ENCODE peak calls at places on chromosomes 13 and 19, in four cellular contexts. C, H, F and G are unnamed samples.

GRCh38 chr13:33787051-33787591 is 30.8 kb upstream of the RFC3 start:
- DNase-seq in C (no peak), H (no peak), F (peak), G (peak)

GRCh38 chr13:44755872-44756271 is 179.7 kb upstream of the TSC22D1 start:
- DNase-seq in C (no peak), H (no peak), F (no peak), G (no peak)

GRCh38 chr19:6071840-6072239 is 38.5 kb downstream of the RFX2 start:
- DNase-seq in C (no peak), H (no peak), F (no peak), G (no peak)

GRCh38 chr13:30466841-30467252 is 1.1 kb upstream of the HMGB1 start:
- DNase-seq in C (peak), H (no peak), F (peak), G (peak)

GRCh38 chr13:62212246-62212645 is 796.6 kb upstream of the PCDH20 start:
- DNase-seq in C (no peak), H (no peak), F (no peak), G (no peak)

GRCh38 chr19:14383556-14383897 is 2.3 kb downstream of the ADGRE5 start:
- DNase-seq in C (no peak), H (peak), F (no peak), G (no peak)

GRCh38 chr19:36245210-36246005 is 30.5 kb downstream of the ZNF146 start:
- DNase-seq in C (peak), H (no peak), F (no peak), G (no peak)

GRCh38 chr13:41145136-41145908 is 12.7 kb upstream of the KBTBD6 start:
- DNase-seq in C (no peak), H (no peak), F (no peak), G (no peak)

GRCh38 chr13:45846681-45847080 is 4.9 kb downstream of the SIAH3 start:
- DNase-seq in C (no peak), H (no peak), F (no peak), G (no peak)

GRCh38 chr13:109836629-109837607 is 50.5 kb upstream of the IRS2 start:
- DNase-seq in C (no peak), H (no peak), F (no peak), G (no peak)

GRCh38 chr19:55426042-55426441 is 17.1 kb downstream of the SHISA7 start:
- DNase-seq in C (no peak), H (no peak), F (no peak), G (no peak)

GRCh38 chr19:50414850-50415660 is 3.7 kb upstream of the SPIB start:
- DNase-seq in C (peak), H (peak), F (no peak), G (peak)

GRCh38 chr13:84946144-84946543 is 853.1 kb downstream of the SLITRK6 start:
- DNase-seq in C (no peak), H (no peak), F (no peak), G (no peak)

GRCh38 chr19:23991170-23991569 is 76.5 kb downstream of the ZNF726 start:
- DNase-seq in C (peak), H (peak), F (no peak), G (no peak)

GRCh38 chr19:31385744-31386143 is 36.5 kb upstream of the TSHZ3 start:
- DNase-seq in C (no peak), H (no peak), F (no peak), G (no peak)

GRCh38 chr19:8244442-8244841 is 35.3 kb downstream of the CERS4 start:
- DNase-seq in C (no peak), H (no peak), F (no peak), G (no peak)

GRCh38 chr13:71306821-71307220 is 560.2 kb downstream of the DACH1 start:
- DNase-seq in C (peak), H (no peak), F (no peak), G (no peak)

GRCh38 chr13:49836516-49836915 is 44.0 kb upstream of the KPNA3 start:
- DNase-seq in C (peak), H (no peak), F (no peak), G (no peak)

GRCh38 chr19:42028304-42029216 is 34.5 kb upstream of the ATP1A3 start:
- DNase-seq in C (peak), H (no peak), F (no peak), G (peak)

GRCh38 chr19:42831221-42832019 is 48.1 kb downstream of the PSG1 start:
- DNase-seq in C (no peak), H (no peak), F (no peak), G (no peak)

GRCh38 chr13:73273276-73273675 is 214.5 kb downstream of the KLF5 start:
- DNase-seq in C (no peak), H (no peak), F (no peak), G (no peak)

GRCh38 chr13:28022848-28023518 is 34.5 kb upstream of the URAD start:
- DNase-seq in C (peak), H (no peak), F (no peak), G (no peak)

GRCh38 chr19:1691589-1692290 is 39.3 kb upstream of the TCF3 start:
- DNase-seq in C (no peak), H (no peak), F (no peak), G (no peak)

GRCh38 chr13:68628994-68629393 is 1398.9 kb upstream of the PCDH9 start:
- DNase-seq in C (no peak), H (no peak), F (no peak), G (no peak)

GRCh38 chr19:15379996-15380647 is 535 bp upstream of the AKAP8 start:
- DNase-seq in C (peak), H (no peak), F (no peak), G (peak)

GRCh38 chr19:31518216-31518615 is 169.0 kb upstream of the TSHZ3 start:
- DNase-seq in C (peak), H (no peak), F (no peak), G (no peak)

GRCh38 chr13:47433461-47434005 is 536.7 kb upstream of the HTR2A start:
- DNase-seq in C (no peak), H (no peak), F (no peak), G (no peak)

GRCh38 chr19:33302175-33302973 is at the start of gene CEBPA:
- DNase-seq in C (peak), H (peak), F (peak), G (peak)

GRCh38 chr13:79735228-79735627 is 254.3 kb downstream of the NDFIP2 start:
- DNase-seq in C (no peak), H (no peak), F (no peak), G (no peak)

GRCh38 chr19:9972103-9972502 is 35.8 kb upstream of the OLFM2 start:
- DNase-seq in C (no peak), H (no peak), F (no peak), G (no peak)

GRCh38 chr13:99374169-99374991 is 67.2 kb upstream of the GPR183 start:
- DNase-seq in C (no peak), H (no peak), F (no peak), G (peak)

GRCh38 chr13:84896128-84896527 is 903.1 kb downstream of the SLITRK6 start:
- DNase-seq in C (peak), H (no peak), F (peak), G (peak)

GRCh38 chr13:76225815-76226489 is 589.8 kb downstream of the LMO7 start:
- DNase-seq in C (no peak), H (no peak), F (no peak), G (no peak)